ENCODE peak calls at places on chromosomes 12 and 14, in five cellular contexts. X is H1, V is H9, G is mesenchymal stem cell, F is trophoblast cell. C is an unnamed sample.

GRCh38 chr12:47085815-47086252 is 6.1 kb upstream of the AMIGO2 start:
- DNase-seq in X (no peak), V (peak), F (peak), G (peak), C (no peak)

GRCh38 chr12:130981156-130981789 is 27.6 kb downstream of the ADGRD1 start:
- DNase-seq in X (no peak), F (no peak), G (peak), V (peak), C (no peak)

GRCh38 chr12:103505371-103506236 is 9.8 kb upstream of the C12orf42 start:
- DNase-seq in F (peak), G (no peak), V (no peak), X (no peak), C (no peak)

GRCh38 chr14:64508215-64508776 is 3.7 kb downstream of the ZBTB1 start:
- DNase-seq in G (no peak), X (no peak), F (no peak), V (no peak), C (no peak)

GRCh38 chr14:22822619-22823551 is 6.8 kb upstream of the MRPL52 start:
- DNase-seq in X (peak), V (peak), G (peak), F (peak), C (peak)

GRCh38 chr12:32334384-32334783 is 65.0 kb upstream of the FGD4 start:
- DNase-seq in G (no peak), X (no peak), F (no peak), V (no peak), C (no peak)

GRCh38 chr12:1300460-1300859 is 293.9 kb downstream of the FBXL14 start:
- DNase-seq in V (no peak), F (no peak), G (no peak), X (no peak), C (no peak)

GRCh38 chr12:119115296-119115905 is 63.3 kb upstream of the HSPB8 start:
- DNase-seq in X (peak), G (peak), V (peak), F (peak), C (peak)

GRCh38 chr12:20629414-20630156 is 65.5 kb upstream of the SLCO1C1 start:
- DNase-seq in F (no peak), V (no peak), X (no peak), G (peak), C (no peak)

GRCh38 chr14:55333785-55334485 is 62.7 kb downstream of the FBXO34 start:
- DNase-seq in F (no peak), V (no peak), G (peak), X (no peak), C (no peak)

GRCh38 chr14:33432407-33433023 is 493.8 kb downstream of the NPAS3 start:
- DNase-seq in G (peak), X (no peak), F (no peak), V (no peak), C (no peak)

GRCh38 chr12:16691624-16692023 is 85.7 kb upstream of the LMO3 start:
- DNase-seq in G (no peak), V (no peak), F (no peak), X (no peak), C (no peak)

GRCh38 chr12:103561174-103561573 is 25.9 kb upstream of the STAB2 start:
- DNase-seq in X (no peak), G (peak), V (no peak), F (peak), C (no peak)

GRCh38 chr14:69675877-69676416 is 64.6 kb downstream of the SUSD6 start:
- DNase-seq in F (no peak), V (no peak), G (no peak), X (no peak), C (no peak)

GRCh38 chr12:111785651-111786050 is 18.9 kb downstream of the ALDH2 start:
- DNase-seq in G (no peak), F (no peak), V (no peak), X (no peak), C (no peak)

GRCh38 chr12:107404981-107405380 is 280.6 kb upstream of the PWP1 start:
- DNase-seq in F (no peak), G (peak), V (peak), X (no peak), C (no peak)

DNA sequence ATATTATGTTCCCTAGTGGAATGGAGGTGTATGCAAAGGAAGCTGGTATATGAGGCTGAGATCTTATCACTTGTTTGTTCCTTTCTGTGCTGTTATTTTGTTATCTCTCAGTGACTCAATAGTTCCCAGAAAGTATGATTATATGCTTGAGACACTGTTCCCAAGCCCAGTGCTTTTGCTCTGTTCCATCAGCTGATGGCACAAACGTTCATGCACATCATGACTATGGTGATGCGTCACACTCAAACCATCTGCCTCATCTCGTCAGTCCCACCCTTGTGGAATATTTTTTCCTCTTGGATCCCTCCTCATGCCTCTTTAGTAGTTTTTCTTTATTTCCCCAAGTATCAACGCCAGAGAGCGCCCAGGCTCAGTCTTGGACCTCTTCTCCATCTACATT is 786.9 kb downstream of the AACS start:
- DNase-seq in G (no peak), X (no peak), F (peak), V (no peak), C (no peak)
- H2BK12ac ChIP-seq in G (no peak), X (no peak), F (no peak), V (no peak), C (no peak)

GRCh38 chr12:115571027-115571426 is 706.5 kb downstream of the MED13L start:
- DNase-seq in G (no peak), F (no peak), X (no peak), V (no peak), C (no peak)
- H2BK12ac ChIP-seq in G (no peak), F (no peak), X (no peak), V (no peak), C (no peak)

DNA sequence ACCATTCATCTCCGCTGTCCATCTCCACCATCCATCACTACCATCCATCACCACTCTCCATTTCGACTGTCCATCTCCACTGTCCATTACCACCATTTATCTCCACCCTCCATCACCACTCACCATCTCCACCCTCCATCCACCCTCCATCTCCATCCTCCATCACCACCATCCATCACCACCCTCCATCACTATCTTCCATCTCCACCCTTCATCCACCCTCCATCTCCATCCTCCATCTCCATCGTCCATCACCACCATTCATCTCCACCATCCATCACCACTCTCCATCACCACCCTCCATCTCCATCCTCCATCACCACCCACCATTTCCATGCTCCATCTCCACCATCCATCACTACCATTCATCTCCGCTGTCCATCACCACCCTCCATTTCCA is 5.2 kb upstream of the CEP170B start:
- DNase-seq in V (no peak), X (no peak), F (no peak), G (no peak), C (no peak)
- H2BK12ac ChIP-seq in V (no peak), X (no peak), F (no peak), G (no peak), C (no peak)

DNA sequence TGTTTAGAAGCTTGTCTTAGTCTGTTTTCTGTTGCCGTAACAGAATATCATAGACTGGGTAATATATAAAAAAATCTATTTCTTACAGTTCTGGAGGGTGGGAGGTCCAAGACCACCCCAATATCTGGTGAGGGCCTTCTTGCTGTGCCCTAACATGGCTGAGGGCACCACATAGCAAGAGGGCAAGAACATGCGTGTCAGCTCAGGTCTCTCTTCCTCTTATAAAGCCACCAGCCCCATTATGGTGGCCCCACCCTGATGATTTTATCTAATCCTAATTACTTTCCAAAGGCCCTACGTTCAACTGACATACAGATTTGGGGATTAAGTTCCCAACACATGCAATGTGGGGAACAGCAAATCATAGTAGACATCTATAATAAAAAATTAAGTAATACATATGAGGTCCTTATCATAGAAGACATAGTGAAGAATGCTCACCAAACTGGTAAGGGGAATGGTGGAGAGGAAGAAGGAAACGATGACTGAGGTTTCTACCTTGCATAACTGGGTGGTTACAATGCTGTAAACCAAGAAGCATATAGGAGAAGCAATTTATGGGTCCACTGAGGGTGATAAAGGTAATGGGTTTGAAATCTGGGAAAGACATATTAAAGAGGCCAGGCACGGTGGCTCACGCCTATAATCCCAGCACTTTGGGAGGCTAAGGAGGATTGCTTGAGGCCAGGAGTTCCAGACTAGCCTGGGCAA is 27.0 kb downstream of the BTBD7 start:
- DNase-seq in G (no peak), V (no peak), F (no peak), X (no peak), C (no peak)
- H2BK12ac ChIP-seq in G (no peak), V (no peak), F (peak), X (no peak), C (no peak)